ENCODE peak calls at places on chromosomes 16 and 17, in ten cellular contexts. D is vagina, N is fibroblast of mammary gland, U is GM13977, J is GM23338, V is activated B cell treated with CpG ODN at 0.5 μM for 24 hours, Z is ovary, K is PC-3, P is colonic mucosa, Y is mucosa of descending colon. M is an unnamed sample.

GRCh38 chr16:72987480-72987901 is 60.4 kb downstream of the ZFHX3 start:
- DNase-seq in D (no peak), N (no peak), U (no peak), J (no peak), V (no peak), Z (no peak), K (peak; percentile 66), P (no peak), Y (no peak), M (no peak)

GRCh38 chr16:31008154-31008950 is 2.1 kb downstream of the STX1B start:
- DNase-seq in D (no peak), N (peak; percentile 70), U (no peak), J (no peak), V (no peak), Z (no peak), K (peak; percentile 75), P (no peak), Y (no peak), M (no peak)

GRCh38 chr17:47013341-47013740 is 34.3 kb upstream of the RPRML start:
- DNase-seq in D (no peak), N (no peak), U (no peak), J (no peak), V (no peak), Z (no peak), K (no peak), P (no peak), Y (no peak), M (no peak)

GRCh38 chr17:19281161-19281560 is 44.0 kb downstream of the EPN2 start:
- DNase-seq in D (no peak), N (peak; percentile 41), U (no peak), J (no peak), V (no peak), Z (no peak), K (peak; percentile 28), P (no peak), Y (no peak), M (no peak)

GRCh38 chr17:7717756-7718350 is 309 bp downstream of the DNAH2 start:
- DNase-seq in D (no peak), N (no peak), U (no peak), J (peak; percentile 52), V (no peak), Z (no peak), K (no peak), P (no peak), Y (no peak), M (no peak)

GRCh38 chr16:25372716-25373115 is 115.1 kb upstream of the ZKSCAN2 start:
- DNase-seq in D (no peak), N (no peak), U (no peak), J (peak; percentile 17), V (no peak), Z (no peak), K (no peak), P (no peak), Y (no peak), M (no peak)

GRCh38 chr17:43526886-43527648 is 19.1 kb downstream of the ETV4 start:
- DNase-seq in D (no peak), N (no peak), U (no peak), J (no peak), V (no peak), Z (no peak), K (no peak), P (no peak), Y (no peak), M (no peak)

GRCh38 chr16:79664407-79664806 is 63.9 kb upstream of the MAF start:
- DNase-seq in D (no peak), N (no peak), U (no peak), J (no peak), V (no peak), Z (no peak), K (no peak), P (no peak), Y (no peak), M (no peak)

GRCh38 chr17:51079049-51079448 is 41.6 kb downstream of the SPAG9 start:
- DNase-seq in D (no peak), N (peak; percentile 73), U (no peak), J (no peak), V (no peak), Z (no peak), K (peak; percentile 64), P (no peak), Y (no peak), M (no peak)

GRCh38 chr16:50547340-50547865 is 793 bp upstream of the NKD1 start:
- DNase-seq in D (no peak), N (no peak), U (peak; percentile 74), J (peak; percentile 61), V (peak; percentile 50), Z (peak; percentile 71), K (peak; percentile 4), P (peak; percentile 57), Y (peak; percentile 66), M (no peak)
- TF ChIP-seq CTCF in D (no peak), N (no peak), U (peak; percentile 57), J (peak; percentile 39), V (no peak), Z (no peak), K (peak; percentile 16), P (no peak), Y (no peak), M (peak; percentile 40)

DNA sequence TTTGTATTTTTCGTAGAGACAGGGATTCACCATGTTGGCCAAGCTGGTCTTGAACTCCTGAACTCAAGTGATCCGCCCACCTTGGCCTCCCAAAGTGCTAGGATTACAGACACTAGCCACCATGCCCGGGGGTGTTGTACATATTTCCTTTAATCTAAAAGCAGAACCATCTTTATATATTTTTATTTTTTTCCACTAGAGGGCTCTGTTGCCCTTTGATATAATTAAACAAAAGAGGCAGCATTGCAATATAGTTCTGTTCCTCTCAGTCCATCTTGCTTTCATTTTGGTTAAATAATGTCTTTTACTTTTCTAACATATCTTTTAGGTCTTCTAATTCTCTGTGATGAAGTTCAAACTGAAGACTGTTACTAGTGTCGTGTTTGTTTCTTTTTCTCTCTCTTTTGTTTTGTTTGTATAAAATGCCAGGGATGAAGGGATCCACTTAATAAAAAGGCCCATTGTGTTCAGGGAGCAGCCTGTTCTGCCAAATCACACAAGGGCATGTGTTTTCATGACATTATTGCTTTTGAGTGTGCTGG is 23.4 kb downstream of the WWOX start:
- DNase-seq in D (no peak), N (peak; percentile 66), U (peak; percentile 56), J (peak; percentile 67), V (no peak), Z (no peak), K (peak; percentile 72), P (no peak), Y (no peak), M (no peak)
- TF ChIP-seq CTCF in D (peak; percentile 54), N (peak; percentile 41), U (peak; percentile 34), J (no peak), V (no peak), Z (peak; percentile 61), K (peak; percentile 61), P (peak; percentile 22), Y (no peak), M (peak; percentile 57)

DNA sequence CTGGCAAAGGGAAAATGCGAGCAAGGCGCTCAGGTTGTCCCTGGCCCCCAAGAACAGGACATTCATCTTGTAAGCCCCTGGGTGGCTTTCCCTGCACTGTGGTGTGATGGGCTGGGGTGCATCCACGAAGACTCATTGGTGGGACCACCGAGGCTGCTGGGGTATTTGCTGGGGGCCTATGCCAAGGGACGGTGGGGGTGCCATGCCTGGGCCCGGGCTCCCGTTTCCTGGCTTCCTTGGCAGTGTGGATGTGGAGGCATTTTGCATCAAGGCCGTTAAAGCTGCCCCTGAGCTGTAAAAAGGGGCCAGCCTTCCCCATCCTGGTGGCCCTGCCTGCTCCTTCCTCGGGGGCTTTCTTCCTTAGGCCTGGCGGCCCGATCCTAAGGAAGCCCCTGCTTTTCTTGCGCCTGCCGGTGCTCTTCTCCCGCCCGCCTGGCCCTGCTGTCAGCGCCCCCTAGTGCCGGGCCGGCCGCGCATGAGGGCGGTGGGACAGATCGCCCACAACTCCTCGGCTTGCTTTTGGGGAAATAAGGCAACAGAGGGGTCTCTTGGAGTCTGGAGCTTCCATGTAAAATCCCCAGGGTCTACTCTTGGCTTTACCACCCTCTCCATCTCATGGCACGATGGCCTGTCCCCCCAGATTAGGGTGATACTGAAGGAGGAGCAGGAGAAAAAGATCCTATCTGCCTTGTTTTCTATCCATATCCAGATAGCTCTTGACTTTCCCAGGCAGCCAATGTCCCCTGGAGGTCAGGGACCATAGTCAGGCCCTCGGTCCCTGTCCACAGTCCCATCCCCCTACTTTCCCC is 9.8 kb upstream of the TBX2 start:
- DNase-seq in D (no peak), N (no peak), U (peak; percentile 81), J (peak; percentile 86), V (no peak), Z (peak; percentile 70), K (peak; percentile 69), P (no peak), Y (no peak), M (peak; percentile 77)
- TF ChIP-seq CTCF in D (peak; percentile 65), N (peak; percentile 77), U (peak; percentile 94), J (peak; percentile 96), V (no peak), Z (peak; percentile 47), K (peak; percentile 99), P (peak; percentile 83), Y (peak; percentile 54), M (peak; percentile 96)

DNA sequence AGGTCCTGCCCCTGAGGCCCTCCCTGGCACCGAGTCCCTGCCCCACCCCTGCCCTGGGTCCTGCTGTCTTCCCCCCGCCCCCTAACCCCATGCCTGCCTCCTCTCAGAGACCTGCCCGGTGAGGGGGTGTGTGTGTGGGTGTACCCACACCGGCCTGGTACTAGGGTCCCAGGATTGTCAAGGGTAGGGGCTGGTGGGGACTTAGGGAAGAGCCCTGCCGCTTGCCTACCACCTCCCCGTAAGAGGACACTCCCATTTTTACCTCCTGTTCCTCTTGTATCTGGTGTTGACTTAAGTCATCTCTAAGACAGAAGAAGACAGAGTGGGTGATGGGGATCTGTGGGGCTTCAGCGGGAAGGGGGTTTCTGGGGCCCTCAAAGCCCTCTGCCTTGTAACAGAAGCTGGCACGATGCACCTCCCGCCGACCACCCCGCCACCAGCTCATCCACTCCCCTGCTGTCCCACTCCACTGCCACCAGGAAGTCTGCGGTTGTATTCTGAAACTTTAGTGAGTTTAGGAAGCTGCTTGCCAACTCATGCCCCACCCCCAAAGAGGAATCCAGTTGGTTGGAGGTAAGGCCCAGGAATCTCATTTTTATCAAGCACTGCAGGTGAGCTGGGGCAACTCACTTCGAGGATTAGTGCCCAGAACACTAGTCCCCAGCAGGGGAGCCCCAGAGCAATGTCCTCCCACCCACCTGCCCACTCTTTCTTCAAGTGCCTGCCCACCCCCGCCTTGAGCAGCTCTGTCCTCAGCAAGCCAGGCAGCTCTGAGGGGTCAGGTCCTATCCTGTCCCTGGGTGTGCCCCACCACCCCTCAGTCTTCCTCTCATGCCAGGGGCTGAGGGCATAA is 5.6 kb downstream of the SPATA32 start:
- DNase-seq in D (no peak), N (no peak), U (no peak), J (peak; percentile 66), V (no peak), Z (no peak), K (no peak), P (no peak), Y (no peak), M (no peak)
- TF ChIP-seq CTCF in D (no peak), N (no peak), U (peak; percentile 15), J (no peak), V (no peak), Z (no peak), K (peak; percentile 26), P (no peak), Y (no peak), M (no peak)

M was measured in D721Med.